ENCODE peak calls at places on chromosomes 1 and 21, in six cellular contexts. C is type B pancreatic cell, U is HL-60, D is A549, J is hepatocyte, E is esophagus squamous epithelium. P is an unnamed sample.

GRCh38 chr1:151135433-151136385 is 10.7 kb downstream of the SEMA6C start:
- DNase-seq in C (no peak), U (no peak), D (no peak), J (no peak), E (no peak), P (no peak)

GRCh38 chr1:150535511-150536281 is 13.5 kb upstream of the ADAMTSL4 start:
- DNase-seq in C (no peak), U (no peak), D (peak), J (peak), E (no peak), P (no peak)

GRCh38 chr1:84480658-84481057 is 1.6 kb downstream of the RPF1 start:
- DNase-seq in C (no peak), U (no peak), D (no peak), J (no peak), E (no peak), P (no peak)

GRCh38 chr1:229599218-229599812 is 26.6 kb downstream of the TAF5L start:
- DNase-seq in C (no peak), U (no peak), D (no peak), J (no peak), E (no peak), P (no peak)

GRCh38 chr1:100353988-100354387 is 1.7 kb downstream of the CDC14A start:
- DNase-seq in C (no peak), U (no peak), D (peak), J (peak), E (no peak), P (peak)

GRCh38 chr1:42951588-42951987 is 7.1 kb downstream of the SLC2A1 start:
- DNase-seq in C (no peak), U (no peak), D (no peak), J (no peak), E (no peak), P (no peak)

GRCh38 chr1:37362569-37362968 is 111.8 kb upstream of the ZC3H12A start:
- DNase-seq in C (no peak), U (no peak), D (no peak), J (no peak), E (no peak), P (peak)

GRCh38 chr21:36065497-36066036 is 4.3 kb upstream of the CBR1 start:
- DNase-seq in C (no peak), U (peak), D (no peak), J (peak), E (no peak), P (no peak)

GRCh38 chr21:17523007-17523451 is 10.2 kb downstream of the CXADR start:
- DNase-seq in C (no peak), U (no peak), D (peak), J (peak), E (no peak), P (no peak)

GRCh38 chr1:59520194-59520593 is 223.3 kb downstream of the FGGY start:
- DNase-seq in C (no peak), U (no peak), D (no peak), J (no peak), E (no peak), P (no peak)

GRCh38 chr1:69433073-69433472 is 134.6 kb upstream of the LRRC7 start:
- DNase-seq in C (no peak), U (no peak), D (no peak), J (no peak), E (no peak), P (no peak)

GRCh38 chr21:15015622-15016471 is 49.0 kb downstream of the NRIP1 start:
- DNase-seq in C (no peak), U (no peak), D (peak), J (no peak), E (no peak), P (no peak)

GRCh38 chr1:57553666-57554065 is 129.8 kb upstream of the DAB1 start:
- DNase-seq in C (no peak), U (no peak), D (no peak), J (no peak), E (no peak), P (no peak)

GRCh38 chr1:246569248-246570238 is 3.3 kb downstream of the CNST start:
- DNase-seq in C (no peak), U (no peak), D (no peak), J (no peak), E (no peak), P (no peak)

GRCh38 chr1:116738673-116739370 is 15.4 kb upstream of the CD2 start:
- DNase-seq in C (no peak), U (no peak), D (no peak), J (no peak), E (no peak), P (no peak)

GRCh38 chr1:21022279-21023040 is 154.2 kb downstream of the EIF4G3 start:
- DNase-seq in C (no peak), U (peak), D (peak), J (peak), E (no peak), P (no peak)

GRCh38 chr1:179082308-179083030 is 599 bp downstream of the TOR3A start:
- DNase-seq in C (no peak), U (no peak), D (peak), J (peak), E (no peak), P (peak)

GRCh38 chr1:168179411-168180147 is 817 bp downstream of the TIPRL start:
- DNase-seq in C (no peak), U (no peak), D (peak), J (peak), E (no peak), P (peak)

GRCh38 chr1:46333300-46334029 is 7.1 kb upstream of the NSUN4 start:
- DNase-seq in C (no peak), U (peak), D (peak), J (peak), E (no peak), P (no peak)

GRCh38 chr1:30748699-30749401 is 8.7 kb downstream of the LAPTM5 start:
- DNase-seq in C (no peak), U (peak), D (no peak), J (peak), E (no peak), P (no peak)

DNA sequence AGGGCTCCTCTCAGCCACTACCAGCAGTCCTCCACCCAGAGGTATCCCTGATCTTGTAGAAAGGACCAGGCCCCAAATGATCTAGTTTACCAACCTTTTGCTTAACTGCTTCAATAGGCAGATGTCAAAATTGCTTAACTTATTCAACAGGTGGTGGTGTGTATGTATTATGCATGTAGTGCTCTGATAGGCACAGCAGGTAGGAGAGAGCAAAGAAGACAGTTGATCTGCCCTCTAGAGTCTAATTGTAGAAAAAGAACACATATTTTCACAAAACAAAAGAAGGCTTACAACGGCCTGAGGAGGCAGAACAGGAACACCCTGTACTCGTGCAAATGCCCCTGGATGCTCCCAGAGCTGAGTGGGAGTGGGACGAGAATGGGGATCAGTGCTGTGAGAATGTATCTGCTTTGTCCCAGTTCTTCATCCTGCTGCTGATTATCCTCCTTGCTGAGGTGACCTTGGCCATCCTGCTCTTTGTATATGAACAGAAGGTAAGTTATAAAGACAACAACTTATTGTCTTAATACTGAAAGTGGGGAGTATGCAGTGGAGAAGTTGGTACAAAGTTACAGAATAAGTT is 21.1 kb downstream of the CD53 start:
- DNase-seq in C (no peak), U (no peak), D (no peak), J (no peak), E (no peak), P (no peak)
- TF ChIP-seq CTCF in C (no peak), U (no peak), D (no peak), J (no peak), E (no peak), P (no peak)

DNA sequence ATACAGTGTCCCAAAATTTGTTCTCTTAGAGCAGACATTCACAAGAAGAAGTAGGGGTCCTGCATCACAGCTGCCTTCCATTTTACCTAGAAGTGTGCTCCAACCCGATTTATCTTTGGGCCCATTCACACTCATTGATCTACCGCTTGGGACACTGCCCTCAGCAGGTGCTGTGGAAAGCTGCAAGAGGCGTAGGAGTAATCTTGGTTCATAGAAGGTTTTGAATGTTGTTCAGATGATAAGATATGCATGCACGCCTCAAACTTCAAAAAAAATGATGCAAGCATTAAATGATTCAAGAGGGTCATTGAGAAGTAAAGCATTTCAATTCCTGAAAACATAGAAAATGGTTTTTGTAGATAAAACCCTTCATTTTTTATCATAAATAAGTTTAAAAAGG is 18.6 kb upstream of the C1orf105 start:
- DNase-seq in C (no peak), U (no peak), D (peak), J (no peak), E (no peak), P (no peak)
- TF ChIP-seq CTCF in C (peak), U (no peak), D (no peak), J (peak), E (no peak), P (peak)

GRCh38 chr1:166166400-166166699 is 451 bp downstream of the FAM78B start:
- DNase-seq in C (peak), U (no peak), D (no peak), J (no peak), E (no peak), P (no peak)

GRCh38 chr1:166164646-166164994 is 2.2 kb downstream of the FAM78B start:
- DNase-seq in C (no peak), U (no peak), D (no peak), J (no peak), E (no peak), P (no peak)

GRCh38 chr1:166166701-166167394 is at the start of gene FAM78B:
- DNase-seq in C (peak), U (peak), D (peak), J (peak), E (peak), P (peak)

GRCh38 chr1:166165661-166166399 is 971 bp downstream of the FAM78B start:
- DNase-seq in C (no peak), U (no peak), D (peak), J (peak), E (no peak), P (peak)

DNA sequence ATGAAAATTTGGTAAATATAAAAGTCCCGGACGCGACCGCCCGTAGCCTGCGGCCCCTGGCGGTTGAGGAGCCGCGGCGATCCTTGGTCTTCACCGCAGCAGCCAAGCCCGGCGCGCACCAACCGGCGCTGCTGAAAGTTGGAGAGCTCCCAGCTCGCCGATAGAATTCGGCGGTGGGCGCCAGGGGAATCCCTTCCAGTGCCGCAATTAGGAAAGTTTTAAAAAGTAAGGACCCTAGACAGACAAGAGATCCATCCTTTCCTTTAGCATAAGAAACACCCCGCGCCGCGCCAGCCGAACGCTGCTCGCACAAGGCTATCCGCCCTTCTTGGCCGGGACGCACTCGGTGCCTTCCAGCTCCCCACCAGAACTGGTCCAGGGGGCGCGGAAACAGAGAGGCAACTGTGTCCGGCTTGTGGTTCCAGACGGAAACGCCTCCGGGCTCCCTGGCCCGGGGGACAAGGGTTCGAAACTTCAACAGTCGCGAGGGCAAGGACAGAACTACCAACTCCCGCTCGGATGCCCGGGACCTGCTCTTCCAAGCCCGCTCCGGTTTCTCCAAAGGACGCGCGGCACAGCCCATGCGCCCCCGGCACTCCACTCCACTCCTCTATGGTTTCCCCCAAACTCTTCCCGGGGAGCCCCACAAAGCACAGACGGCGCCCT is 1.7 kb downstream of the FAM78B start:
- DNase-seq in C (peak), U (peak), D (peak), J (peak), E (no peak), P (peak)
- TF ChIP-seq CTCF in C (peak), U (no peak), D (peak), J (peak), E (peak), P (peak)

GRCh38 chr21:16195476-16195875 is 465.7 kb downstream of the USP25 start:
- DNase-seq in C (no peak), U (peak), D (peak), J (no peak), E (no peak), P (no peak)

GRCh38 chr21:16192900-16193299 is 463.1 kb downstream of the USP25 start:
- DNase-seq in C (no peak), U (no peak), D (peak), J (peak), E (no peak), P (no peak)

GRCh38 chr21:16194851-16195251 is 465.1 kb downstream of the USP25 start:
- DNase-seq in C (no peak), U (no peak), D (peak), J (no peak), E (no peak), P (no peak)

GRCh38 chr21:16195896-16196443 is 466.2 kb downstream of the USP25 start:
- DNase-seq in C (no peak), U (no peak), D (no peak), J (no peak), E (no peak), P (no peak)

DNA sequence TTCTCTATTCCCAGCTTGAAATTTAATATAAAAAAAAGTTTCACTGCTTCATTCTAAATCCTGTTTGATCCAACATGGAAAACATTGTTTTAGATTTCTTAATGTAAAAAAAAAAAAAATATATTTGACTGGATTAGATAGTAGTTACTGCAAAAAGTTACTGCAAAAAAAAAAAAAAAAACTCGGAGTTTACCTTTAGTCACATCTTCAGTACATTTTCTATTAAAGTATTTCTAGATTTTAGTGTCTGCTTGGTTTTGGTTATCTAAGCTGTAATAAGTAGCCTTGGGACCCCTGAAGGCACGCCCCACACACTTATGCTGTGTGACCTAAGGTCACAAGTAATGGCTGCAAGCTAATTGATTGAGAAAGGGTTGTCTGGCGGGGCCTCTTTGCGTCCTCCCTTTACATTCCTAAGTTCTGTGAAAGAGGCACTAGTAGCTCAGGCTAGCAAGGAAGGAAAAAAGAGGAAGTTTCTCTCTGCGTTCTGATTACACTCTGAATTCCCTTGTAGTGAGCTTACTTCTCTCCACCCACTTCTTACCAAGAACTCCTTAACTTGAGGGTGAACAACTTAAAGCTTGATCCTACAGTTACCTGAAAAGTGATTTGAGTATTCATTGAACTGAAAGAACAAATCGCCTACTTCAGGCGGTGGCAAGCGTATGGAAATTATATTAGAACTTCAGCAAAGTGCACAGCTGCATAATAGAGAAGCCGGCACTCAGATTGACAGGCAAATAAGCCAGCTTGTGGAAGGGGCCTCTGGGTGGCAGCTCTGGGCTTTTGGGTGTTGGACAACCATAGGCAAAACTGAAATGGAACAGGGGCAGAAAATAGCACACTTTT is 464.2 kb downstream of the USP25 start:
- DNase-seq in C (no peak), U (peak), D (peak), J (peak), E (no peak), P (peak)
- TF ChIP-seq CTCF in C (no peak), U (no peak), D (peak), J (peak), E (no peak), P (no peak)

GRCh38 chr1:86833461-86834215 is 80.3 kb downstream of the SELENOF start:
- DNase-seq in C (no peak), U (peak), D (peak), J (peak), E (peak), P (peak)
- TF ChIP-seq CTCF in C (peak), U (peak), D (peak), J (peak), E (peak), P (peak)

DNA sequence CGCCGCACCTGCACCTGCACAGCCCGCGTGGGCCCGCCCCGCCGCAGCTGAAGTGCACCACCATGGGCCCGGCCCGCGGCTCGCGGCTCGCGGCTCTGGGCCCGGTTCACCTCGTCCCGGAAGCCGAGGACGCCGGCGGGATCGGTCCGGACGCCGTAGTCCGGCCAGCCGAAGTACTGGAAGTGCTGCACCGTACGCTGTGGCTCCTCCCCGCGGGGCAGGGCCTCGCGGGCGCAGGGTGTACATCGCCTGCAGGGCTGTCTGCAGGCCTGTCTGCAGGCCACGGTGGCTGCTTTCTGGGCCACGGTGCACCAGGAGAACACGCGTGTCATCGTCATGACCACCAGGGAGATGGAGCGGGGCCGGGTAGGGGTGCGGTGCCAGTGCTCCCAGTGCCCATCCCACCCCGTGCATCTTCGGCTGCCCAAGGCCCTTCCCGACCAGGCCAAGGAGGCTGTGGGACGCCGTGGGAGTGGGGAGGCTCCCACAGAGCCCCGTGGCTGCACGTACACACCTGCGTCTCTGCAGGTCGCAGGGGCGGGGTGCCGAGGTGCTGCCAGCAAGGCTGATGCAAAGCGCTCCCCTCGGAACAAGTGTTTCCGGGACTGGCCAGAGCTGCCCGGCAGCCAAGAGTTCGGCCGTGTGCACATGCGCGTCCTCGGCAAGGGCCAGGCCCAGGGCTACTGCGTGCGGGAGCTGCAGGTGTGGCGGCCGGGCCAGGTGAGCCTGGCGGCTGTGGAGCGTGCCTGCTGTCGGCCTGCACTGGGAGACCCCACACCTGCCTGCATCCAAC is 6.6 kb downstream of the RNF223 start:
- DNase-seq in C (no peak), U (no peak), D (no peak), J (no peak), E (no peak), P (no peak)
- TF ChIP-seq CTCF in C (no peak), U (no peak), D (no peak), J (no peak), E (no peak), P (no peak)

GRCh38 chr1:32892368-32893197 is 6.3 kb downstream of the HPCA start:
- DNase-seq in C (no peak), U (no peak), D (peak), J (peak), E (no peak), P (peak)
- TF ChIP-seq CTCF in C (peak), U (no peak), D (peak), J (peak), E (peak), P (peak)